ENCODE peak calls at places on chromosome 10, in ten cellular contexts. I is GM12864; M is cardiac fibroblast; X is choroid plexus epithelial cell; B is DND-41; F is colonic mucosa; V is NB4; W is psoas muscle; H is HepG2; S is activated CD8-positive, alpha-beta T cell treated with anti-CD3 and anti-CD28 coated beads for 36 hours. N is an unnamed sample.
A peak's percentile ranks its signal among the peaks of the same experiment; 100 is the strongest.

GRCh38 chr10:77846718-77847311 is 79.7 kb downstream of the DLG5 start:
- DNase-seq in I (no peak), M (peak; percentile 76), X (peak; percentile 79), B (peak; percentile 72), F (peak; percentile 87), V (peak; percentile 65), W (peak; percentile 77), H (peak; percentile 53), S (peak; percentile 71), N (peak; percentile 80)

GRCh38 chr10:31157125-31157983 is 125.7 kb upstream of the ZNF438 start:
- DNase-seq in I (no peak), M (peak; percentile 69), X (peak; percentile 77), B (no peak), F (no peak), V (no peak), W (peak; percentile 56), H (no peak), S (no peak), N (no peak)

GRCh38 chr10:2874963-2875362 is 192.4 kb upstream of the PFKP start:
- DNase-seq in I (no peak), M (no peak), X (no peak), B (no peak), F (no peak), V (no peak), W (no peak), H (no peak), S (no peak), N (no peak)

GRCh38 chr10:102612964-102613275 is 31.4 kb upstream of the TRIM8 start:
- DNase-seq in I (no peak), M (no peak), X (no peak), B (no peak), F (peak; percentile 15), V (no peak), W (no peak), H (no peak), S (peak; percentile 82), N (no peak)

GRCh38 chr10:74967850-74968620 is 141.6 kb downstream of the KAT6B start:
- DNase-seq in I (no peak), M (peak; percentile 29), X (no peak), B (no peak), F (no peak), V (peak; percentile 62), W (no peak), H (peak; percentile 37), S (no peak), N (no peak)

GRCh38 chr10:98326621-98327027 is 58.6 kb upstream of the LOXL4 start:
- DNase-seq in I (no peak), M (no peak), X (no peak), B (no peak), F (no peak), V (no peak), W (no peak), H (no peak), S (no peak), N (no peak)

GRCh38 chr10:11005626-11006427 is 11.8 kb upstream of the CELF2 start:
- DNase-seq in I (no peak), M (no peak), X (no peak), B (no peak), F (no peak), V (no peak), W (no peak), H (no peak), S (no peak), N (no peak)

GRCh38 chr10:130994845-130995244 is 316.7 kb downstream of the TCERG1L start:
- DNase-seq in I (no peak), M (no peak), X (no peak), B (no peak), F (no peak), V (no peak), W (no peak), H (no peak), S (no peak), N (no peak)

GRCh38 chr10:47176903-47177860 is 122.8 kb upstream of the GDF10 start:
- DNase-seq in I (no peak), M (peak; percentile 35), X (no peak), B (no peak), F (no peak), V (no peak), W (no peak), H (no peak), S (no peak), N (no peak)

GRCh38 chr10:110491346-110491745 is 6.4 kb upstream of the DUSP5 start:
- DNase-seq in I (no peak), M (peak; percentile 45), X (no peak), B (no peak), F (no peak), V (no peak), W (no peak), H (no peak), S (no peak), N (no peak)

GRCh38 chr10:82969405-82969804 is 1094.4 kb downstream of the NRG3 start:
- DNase-seq in I (no peak), M (peak; percentile 53), X (peak; percentile 37), B (no peak), F (no peak), V (peak; percentile 35), W (no peak), H (no peak), S (no peak), N (no peak)

GRCh38 chr10:78471326-78471722 is 437.7 kb downstream of the RPS24 start:
- DNase-seq in I (no peak), M (no peak), X (no peak), B (no peak), F (peak; percentile 11), V (no peak), W (no peak), H (no peak), S (no peak), N (no peak)

GRCh38 chr10:131972474-131973071 is 9.2 kb downstream of the BNIP3 start:
- DNase-seq in I (no peak), M (peak; percentile 58), X (peak; percentile 69), B (peak; percentile 24), F (peak; percentile 40), V (peak; percentile 57), W (peak; percentile 60), H (no peak), S (peak; percentile 60), N (no peak)

DNA sequence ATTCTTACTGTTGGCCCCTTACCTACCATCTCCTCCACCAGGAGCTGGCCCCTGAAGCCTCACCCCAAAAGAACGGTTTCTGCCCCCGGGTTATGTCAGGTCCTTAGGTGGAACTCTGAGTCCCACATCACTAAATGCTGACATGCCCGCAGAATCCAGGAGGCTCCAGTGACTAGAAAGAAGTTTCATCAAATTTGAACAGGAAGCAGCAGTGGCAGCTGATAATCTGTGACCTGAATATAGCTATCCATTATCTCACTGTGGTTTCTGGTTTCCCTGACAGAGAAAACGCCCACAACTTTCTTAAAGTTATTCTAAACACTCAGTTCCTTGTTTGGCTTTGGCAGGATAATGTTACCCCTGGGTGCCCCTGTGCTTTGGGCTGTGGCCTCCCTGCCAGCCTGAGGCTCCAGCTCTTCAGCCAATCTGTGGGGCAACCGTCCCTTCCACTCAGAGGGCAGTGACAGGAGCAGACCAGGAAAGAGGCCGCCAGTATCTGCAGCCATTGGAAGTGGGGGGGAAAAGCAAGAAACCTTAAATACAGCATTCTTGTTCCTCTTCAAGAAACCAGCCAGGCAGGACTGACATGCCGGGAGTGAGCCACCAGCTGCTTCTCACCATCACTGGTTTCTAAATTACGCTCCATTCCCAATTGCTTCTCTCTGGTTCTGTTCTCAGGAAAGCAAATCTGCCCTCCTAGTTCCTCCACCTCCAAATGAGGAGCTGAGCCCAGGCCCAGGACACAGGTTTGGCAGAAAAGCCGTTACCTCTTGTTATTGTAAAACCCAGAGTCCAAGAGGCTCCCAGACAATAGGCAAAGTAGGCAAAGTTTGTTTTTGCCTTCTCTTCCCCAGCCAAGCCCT is 41.2 kb upstream of the VCL start:
- DNase-seq in I (no peak), M (no peak), X (peak; percentile 35), B (peak; percentile 41), F (peak; percentile 24), V (peak; percentile 92), W (no peak), H (no peak), S (peak; percentile 53), N (no peak)
- TF ChIP-seq CTCF in I (no peak), M (no peak), X (no peak), B (no peak), F (no peak), V (no peak), W (no peak), H (no peak), S (no peak), N (no peak)

GRCh38 chr10:72243822-72244437 is 27.9 kb upstream of the ASCC1 start:
- DNase-seq in I (no peak), M (peak; percentile 97), X (peak; percentile 98), B (no peak), F (peak; percentile 84), V (no peak), W (peak; percentile 68), H (no peak), S (no peak), N (no peak)
- TF ChIP-seq CTCF in I (peak; percentile 19), M (peak; percentile 49), X (peak; percentile 65), B (peak; percentile 13), F (no peak), V (no peak), W (peak; percentile 11), H (peak; percentile 14), S (no peak), N (peak; percentile 22)

GRCh38 chr10:71241899-71242620 is 29.7 kb downstream of the UNC5B start:
- DNase-seq in I (no peak), M (no peak), X (no peak), B (no peak), F (no peak), V (peak; percentile 35), W (no peak), H (no peak), S (no peak), N (no peak)

GRCh38 chr10:71244638-71245419 is 32.5 kb downstream of the UNC5B start:
- DNase-seq in I (no peak), M (peak; percentile 94), X (peak; percentile 88), B (no peak), F (no peak), V (no peak), W (peak; percentile 60), H (no peak), S (peak; percentile 5), N (no peak)

GRCh38 chr10:71243756-71244637 is 31.6 kb downstream of the UNC5B start:
- DNase-seq in I (no peak), M (peak; percentile 61), X (no peak), B (no peak), F (peak; percentile 62), V (peak; percentile 44), W (no peak), H (no peak), S (no peak), N (no peak)

GRCh38 chr10:71241114-71241898 is 28.9 kb downstream of the UNC5B start:
- DNase-seq in I (no peak), M (peak; percentile 86), X (peak; percentile 90), B (no peak), F (no peak), V (no peak), W (no peak), H (no peak), S (no peak), N (no peak)

GRCh38 chr10:71242621-71243009 is 30.2 kb downstream of the UNC5B start:
- DNase-seq in I (no peak), M (no peak), X (no peak), B (no peak), F (no peak), V (no peak), W (no peak), H (no peak), S (no peak), N (no peak)
- TF ChIP-seq CTCF in I (no peak), M (no peak), X (no peak), B (no peak), F (no peak), V (no peak), W (no peak), H (peak; percentile 27), S (no peak), N (no peak)

GRCh38 chr10:71478173-71478572 is 81.5 kb downstream of the CDH23 start:
- DNase-seq in I (no peak), M (no peak), X (no peak), B (no peak), F (no peak), V (no peak), W (no peak), H (no peak), S (no peak), N (no peak)
- TF ChIP-seq CTCF in I (no peak), M (no peak), X (no peak), B (no peak), F (no peak), V (no peak), W (no peak), H (no peak), S (no peak), N (no peak)